ENCODE peak calls at places on chromosome 21, in five cellular contexts. K is hepatocyte, A is SK-N-SH, N is OCI-LY7, S is PC-3. D is an unnamed sample.

GRCh38 chr21:26043891-26044290 is 126.7 kb downstream of the APP start:
- DNase-seq in A (no peak), K (no peak), N (no peak), S (no peak), D (no peak)

GRCh38 chr21:43645414-43645891 is 13.8 kb downstream of the HSF2BP start:
- DNase-seq in S (peak), N (peak), A (no peak), K (peak), D (peak)

GRCh38 chr21:44844256-44844655 is 26.4 kb upstream of the SUMO3 start:
- DNase-seq in A (no peak), K (no peak), S (no peak), N (no peak), D (no peak)

GRCh38 chr21:29726061-29726460 is 213.7 kb downstream of the GRIK1 start:
- DNase-seq in N (no peak), K (no peak), A (no peak), S (no peak), D (no peak)

GRCh38 chr21:23887709-23888303 is 1719.5 kb downstream of the MRPL39 start:
- DNase-seq in A (no peak), N (no peak), S (no peak), K (no peak), D (no peak)

GRCh38 chr21:31505975-31506374 is 153.5 kb upstream of the SOD1 start:
- DNase-seq in N (peak), A (no peak), S (no peak), K (no peak), D (no peak)

GRCh38 chr21:26804895-26805609 is 40.2 kb downstream of the ADAMTS1 start:
- DNase-seq in S (no peak), A (no peak), N (no peak), K (no peak), D (peak)

GRCh38 chr21:16422702-16423101 is 692.9 kb downstream of the USP25 start:
- DNase-seq in K (no peak), S (no peak), N (no peak), A (no peak), D (no peak)

GRCh38 chr21:14916676-14917141 is 148.1 kb downstream of the NRIP1 start:
- DNase-seq in N (no peak), A (no peak), K (peak), S (peak), D (no peak)

GRCh38 chr21:31253684-31254083 is 90.4 kb downstream of the TIAM1 start:
- DNase-seq in A (no peak), S (no peak), N (no peak), K (no peak), D (no peak)

GRCh38 chr21:26130249-26130896 is 40.2 kb downstream of the APP start:
- DNase-seq in A (no peak), K (no peak), N (no peak), S (no peak), D (no peak)

GRCh38 chr21:44331650-44332306 is 7.4 kb downstream of the CFAP410 start:
- DNase-seq in N (no peak), A (no peak), K (no peak), S (no peak), D (peak)

GRCh38 chr21:44912158-44912473 is 8.6 kb downstream of the ITGB2 start:
- DNase-seq in S (no peak), A (no peak), K (no peak), N (no peak), D (no peak)

GRCh38 chr21:28633803-28634572 is 358.7 kb downstream of the LTN1 start:
- DNase-seq in N (no peak), K (no peak), A (no peak), S (peak), D (peak)

GRCh38 chr21:26587621-26588260 is 14.7 kb upstream of the CYYR1 start:
- DNase-seq in N (no peak), A (peak), K (peak), S (peak), D (peak)

GRCh38 chr21:38506606-38507331 is 8.5 kb upstream of the ERG start:
- DNase-seq in N (no peak), A (no peak), K (no peak), S (no peak), D (no peak)

GRCh38 chr21:29184047-29184446 is 53.6 kb downstream of the MAP3K7CL start:
- DNase-seq in S (no peak), A (no peak), N (no peak), K (no peak), D (no peak)

GRCh38 chr21:28160378-28160777 is 832.3 kb downstream of the LTN1 start:
- DNase-seq in N (no peak), S (no peak), K (no peak), A (no peak), D (peak)

GRCh38 chr21:22374218-22374969 is 1376.2 kb downstream of the NCAM2 start:
- DNase-seq in K (peak), N (no peak), A (no peak), S (no peak), D (no peak)

GRCh38 chr21:26366781-26367180 is 196.2 kb upstream of the APP start:
- DNase-seq in N (no peak), S (peak), K (no peak), A (no peak), D (peak)

GRCh38 chr21:17802568-17802967 is 16.6 kb downstream of the C21orf91 start:
- DNase-seq in N (no peak), A (no peak), K (no peak), S (no peak), D (peak)

GRCh38 chr21:32338209-32338921 is 39.7 kb downstream of the MRAP start:
- DNase-seq in A (no peak), K (no peak), N (no peak), S (no peak), D (no peak)

GRCh38 chr21:44405948-44406872 is 49.1 kb upstream of the LRRC3 start:
- DNase-seq in K (no peak), N (no peak), A (peak), S (peak), D (peak)

GRCh38 chr21:15250384-15250783 is 185.6 kb upstream of the NRIP1 start:
- DNase-seq in N (no peak), K (no peak), S (peak), A (no peak), D (peak)

GRCh38 chr21:17501107-17502006 is 11.5 kb upstream of the CXADR start:
- DNase-seq in A (no peak), N (no peak), K (peak), S (peak), D (no peak)

GRCh38 chr21:29938968-29939858 is 583 bp downstream of the GRIK1 start:
- DNase-seq in N (no peak), K (peak), A (peak), S (no peak), D (peak)

GRCh38 chr21:16198546-16198945 is 468.8 kb downstream of the USP25 start:
- DNase-seq in N (no peak), S (no peak), K (no peak), A (no peak), D (peak)

GRCh38 chr21:44314561-44314960 is 14.7 kb downstream of the PFKL start:
- DNase-seq in A (no peak), K (no peak), N (no peak), S (no peak), D (no peak)

GRCh38 chr21:38277501-38278111 is 20.8 kb downstream of the KCNJ15 start:
- DNase-seq in A (no peak), N (no peak), K (peak), S (peak), D (peak)

DNA sequence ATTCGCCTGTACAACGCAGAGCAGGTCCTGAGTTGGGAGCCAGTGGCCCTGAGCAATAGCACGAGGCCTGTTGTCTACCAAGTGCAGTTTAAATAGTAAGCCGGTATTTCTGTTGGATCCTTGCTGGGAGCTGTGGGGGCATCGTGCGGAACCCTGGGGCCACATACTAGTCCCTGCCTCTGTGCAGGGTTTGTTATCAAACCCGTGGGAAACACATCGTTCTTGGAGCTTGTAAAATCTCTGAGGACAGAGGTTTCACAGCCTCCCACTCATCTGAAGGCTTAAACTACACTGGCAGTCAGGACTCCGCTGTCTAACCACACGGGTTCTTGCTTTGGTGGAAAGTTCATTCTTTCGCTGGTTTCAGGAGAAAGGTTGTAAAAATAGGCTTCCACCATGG is 11.7 kb downstream of the IFNGR2 start:
- DNase-seq in N (no peak), A (no peak), S (no peak), K (no peak), D (no peak)
- TF ChIP-seq EZH2phosphoT487 in N (no peak), A (no peak), S (no peak), K (no peak), D (no peak)

DNA sequence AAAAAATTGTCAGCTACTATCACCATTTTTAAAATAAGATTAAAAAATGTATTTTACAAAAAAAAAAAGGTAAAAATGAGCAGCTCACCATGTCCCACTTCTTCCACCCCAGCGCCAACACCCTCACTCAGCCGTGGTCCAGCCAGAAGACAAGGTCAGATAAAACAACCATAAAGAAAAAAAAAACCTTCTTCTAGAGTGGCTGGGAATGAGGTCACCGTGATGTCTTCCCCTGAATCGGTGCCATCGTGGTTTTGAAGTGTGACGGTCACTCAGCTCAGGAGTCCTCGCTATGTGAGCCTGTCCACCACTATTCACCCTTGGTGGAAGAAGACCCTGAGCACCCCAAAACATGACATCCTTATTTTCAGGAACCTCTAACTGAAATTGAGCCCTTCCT is 38.1 kb downstream of the B3GALT5 start:
- DNase-seq in K (no peak), N (no peak), S (no peak), A (no peak), D (no peak)
- H3K4me3 ChIP-seq in K (no peak), N (no peak), S (no peak), A (no peak), D (no peak)

GRCh38 chr21:35226960-35227741 is 178.0 kb upstream of the RUNX1 start:
- DNase-seq in K (no peak), A (no peak), S (no peak), N (peak), D (no peak)

GRCh38 chr21:35227774-35228173 is 178.7 kb upstream of the RUNX1 start:
- DNase-seq in K (no peak), A (no peak), S (no peak), N (peak), D (no peak)

GRCh38 chr21:35223480-35224156 is 174.5 kb upstream of the RUNX1 start:
- DNase-seq in K (no peak), A (no peak), N (no peak), S (no peak), D (no peak)

GRCh38 chr21:35225573-35225972 is 176.5 kb upstream of the RUNX1 start:
- DNase-seq in S (no peak), K (no peak), A (no peak), N (no peak), D (no peak)

GRCh38 chr21:35226302-35226701 is 177.2 kb upstream of the RUNX1 start:
- DNase-seq in A (no peak), K (no peak), S (peak), N (no peak), D (peak)
- TF ChIP-seq EZH2phosphoT487 in A (no peak), K (no peak), S (no peak), N (no peak), D (no peak)

GRCh38 chr21:37208056-37208705 is 59.0 kb downstream of the VPS26C start:
- DNase-seq in N (no peak), A (peak), K (no peak), S (no peak), D (peak)
- H3K4me3 ChIP-seq in N (no peak), A (no peak), K (no peak), S (no peak), D (peak)

GRCh38 chr21:42527489-42528158 is 14.0 kb downstream of the SLC37A1 start:
- DNase-seq in K (no peak), A (no peak), S (no peak), N (peak), D (no peak)
- TF ChIP-seq EZH2phosphoT487 in K (no peak), A (no peak), S (no peak), N (no peak), D (no peak)

DNA sequence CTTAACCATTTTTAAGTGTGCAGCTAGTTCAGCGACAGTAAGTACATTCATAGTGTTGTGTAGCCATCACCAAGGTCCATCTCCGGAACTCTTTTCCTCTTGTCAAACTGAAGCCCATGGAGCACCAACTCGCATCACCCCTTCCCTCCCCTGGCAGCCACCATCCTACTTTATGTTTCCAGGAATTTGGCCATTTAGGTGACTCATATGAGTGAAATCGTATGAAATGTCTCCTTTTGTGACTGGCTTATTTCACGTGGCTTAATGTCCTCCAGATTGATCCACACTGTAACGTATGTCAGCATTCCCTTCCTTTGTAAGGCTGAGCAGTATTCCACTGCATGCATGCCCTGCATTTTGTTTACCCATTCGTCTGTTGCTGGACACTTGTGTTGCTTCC is 2.5 kb downstream of the COL6A2 start:
- DNase-seq in N (no peak), K (peak), S (peak), A (no peak), D (peak)
- H3K4me3 ChIP-seq in N (no peak), K (no peak), S (peak), A (no peak), D (peak)